ENCODE peak calls at places on chromosomes 13 and 19, in eight cellular contexts. U, P, A, N, Q, R, J and Z are unnamed samples.

GRCh38 chr19:8536282-8536681 is 22.3 kb upstream of the ZNF414 start:
- DNase-seq in U (no peak), J (no peak), Q (no peak), R (no peak), N (no peak), P (no peak), A (no peak), Z (no peak)

GRCh38 chr13:45249662-45250061 is 48.8 kb upstream of the KCTD4 start:
- DNase-seq in R (no peak), Q (no peak), N (no peak), A (no peak), U (no peak), P (no peak), J (no peak), Z (no peak)

GRCh38 chr19:17264641-17264979 is at the start of gene USHBP1:
- DNase-seq in U (no peak), R (no peak), P (no peak), N (no peak), A (no peak), Q (no peak), J (peak; percentile 63), Z (no peak)

GRCh38 chr13:112754281-112755025 is 64.6 kb downstream of the ATP11A start:
- DNase-seq in Q (no peak), P (no peak), U (no peak), A (no peak), J (no peak), R (no peak), N (no peak), Z (no peak)

GRCh38 chr13:27353166-27353583 is 71.2 kb upstream of the GTF3A start:
- DNase-seq in Q (no peak), U (no peak), A (no peak), P (no peak), J (no peak), R (no peak), N (peak; percentile 88), Z (no peak)

GRCh38 chr19:2173388-2173787 is 9.7 kb downstream of the DOT1L start:
- DNase-seq in A (no peak), R (no peak), J (no peak), U (no peak), Q (peak; percentile 54), P (no peak), N (no peak), Z (no peak)

GRCh38 chr13:109655611-109656010 is 130.8 kb downstream of the IRS2 start:
- DNase-seq in A (no peak), J (no peak), N (no peak), U (no peak), Q (no peak), R (no peak), P (no peak), Z (no peak)

GRCh38 chr19:50912727-50913716 is 1.8 kb upstream of the KLK4 start:
- DNase-seq in J (no peak), U (no peak), Q (no peak), A (no peak), P (no peak), R (no peak), N (no peak), Z (no peak)

GRCh38 chr13:46124531-46124966 is 19.7 kb upstream of the CPB2 start:
- DNase-seq in U (no peak), R (no peak), Q (no peak), N (no peak), P (no peak), A (no peak), J (no peak), Z (no peak)

GRCh38 chr13:114145722-114146121 is 13.3 kb upstream of the RASA3 start:
- DNase-seq in R (no peak), A (no peak), P (no peak), U (peak; percentile 7), N (no peak), J (no peak), Q (no peak), Z (peak; percentile 46)

GRCh38 chr13:87893982-87894527 is 222.9 kb downstream of the SLITRK5 start:
- DNase-seq in N (no peak), Q (no peak), R (no peak), U (no peak), J (no peak), A (no peak), P (no peak), Z (no peak)

GRCh38 chr19:53463263-53463662 is 4.3 kb upstream of the ZNF813 start:
- DNase-seq in J (peak; percentile 71), P (peak; percentile 26), U (no peak), R (peak; percentile 70), A (no peak), Q (peak; percentile 37), N (peak; percentile 6), Z (peak; percentile 83)

GRCh38 chr13:98451676-98452105 is 125.2 kb downstream of the STK24 start:
- DNase-seq in J (peak; percentile 71), N (peak; percentile 40), U (peak; percentile 40), R (no peak), Q (peak; percentile 37), A (no peak), P (no peak), Z (peak; percentile 92)

GRCh38 chr19:4908781-4909171 is 525 bp upstream of the UHRF1 start:
- DNase-seq in Q (no peak), P (no peak), N (no peak), A (no peak), R (no peak), U (no peak), J (no peak), Z (no peak)

GRCh38 chr19:46373573-46374359 is 26.9 kb downstream of the PPP5C start:
- DNase-seq in J (no peak), P (peak; percentile 98), N (peak; percentile 50), Q (peak; percentile 92), R (no peak), U (no peak), A (peak; percentile 93), Z (peak; percentile 87)

GRCh38 chr19:37988758-37989635 is 82.0 kb downstream of the SIPA1L3 start:
- DNase-seq in A (no peak), P (no peak), U (no peak), N (no peak), J (no peak), Q (no peak), R (no peak), Z (no peak)

GRCh38 chr19:45472557-45473365 is 5.0 kb downstream of the FOSB start:
- DNase-seq in Q (peak; percentile 93), U (no peak), R (no peak), A (no peak), N (no peak), P (no peak), J (no peak), Z (no peak)

GRCh38 chr19:57398868-57399267 is 9.2 kb downstream of the ZNF548 start:
- DNase-seq in R (no peak), A (no peak), U (no peak), J (no peak), Q (no peak), P (no peak), N (no peak), Z (no peak)

GRCh38 chr19:57406516-57407123 is 4.3 kb upstream of the ZNF17 start:
- DNase-seq in R (peak; percentile 78), U (no peak), A (peak; percentile 46), J (no peak), P (peak; percentile 24), Q (no peak), N (peak; percentile 45), Z (no peak)

DNA sequence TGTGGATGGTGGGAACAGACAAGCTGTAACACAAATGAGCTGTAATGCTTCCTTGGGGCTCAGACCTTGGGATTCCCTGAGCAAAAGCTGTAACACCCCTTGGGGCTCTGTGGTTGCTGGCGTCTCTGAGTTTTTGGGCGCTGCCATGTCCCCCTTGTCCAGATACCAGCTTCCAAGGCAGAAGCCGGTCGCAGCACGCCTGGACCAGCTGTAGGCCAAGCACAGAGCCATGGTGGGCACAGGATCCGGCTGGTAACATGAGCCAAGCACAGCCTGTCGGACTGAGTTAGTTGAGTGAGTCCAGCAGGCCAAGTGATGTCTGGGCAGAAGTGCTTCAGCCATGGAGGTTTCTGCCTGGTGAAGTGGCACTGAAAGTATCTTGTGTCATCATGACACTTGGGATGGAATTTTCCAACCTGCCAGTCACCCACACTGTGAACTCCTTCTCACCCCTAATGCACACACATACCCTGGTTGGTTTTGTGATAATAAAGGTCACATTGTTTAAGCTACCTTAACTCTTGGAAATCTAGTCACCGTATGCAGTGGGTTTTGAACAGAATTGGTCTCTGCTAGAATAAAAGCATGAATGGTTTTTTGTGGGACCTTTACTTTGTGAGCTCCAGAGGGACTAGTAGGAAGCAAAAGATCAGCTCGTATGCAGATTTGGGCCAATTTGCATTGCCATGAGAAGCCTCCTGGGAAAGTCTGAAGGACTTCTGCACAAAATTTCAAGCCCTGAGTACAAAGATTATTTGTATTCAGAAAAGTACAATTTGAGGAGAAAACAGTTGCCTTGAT is 7.0 kb upstream of the ZNF17 start:
- DNase-seq in J (no peak), U (no peak), A (no peak), N (no peak), P (no peak), R (no peak), Q (peak; percentile 38), Z (no peak)
- TF ChIP-seq CTCF in J (no peak), U (no peak), A (no peak), N (no peak), P (no peak), R (no peak), Q (no peak), Z (no peak)

GRCh38 chr19:30605333-30605732 is 233.1 kb downstream of the ZNF536 start:
- DNase-seq in U (no peak), A (no peak), N (no peak), J (no peak), R (no peak), P (no peak), Q (no peak), Z (no peak)
- H3K4me1 ChIP-seq in U (no peaks in the 10 kb centered on the region), A (no peaks in the 10 kb centered on the region), N (no peaks in the 10 kb centered on the region), J (no peaks in the 10 kb centered on the region), R (no peaks in the 10 kb centered on the region), P (no peaks in the 10 kb centered on the region), Q (no peaks in the 10 kb centered on the region), Z (no peaks in the 10 kb centered on the region)

GRCh38 chr19:48959341-48960239 is 4.9 kb downstream of the BAX start:
- DNase-seq in P (no peak), A (peak; percentile 55), U (no peak), Q (no peak), N (no peak), R (no peak), J (no peak), Z (no peak)
- TF ChIP-seq POLR2A in P (no peak), A (no peak), U (no peak), Q (no peak), N (no peak), R (no peak), J (no peak), Z (no peak)

GRCh38 chr13:110683921-110684320 is 22.0 kb downstream of the CARS2 start:
- DNase-seq in A (no peak), U (no peak), R (no peak), J (no peak), P (no peak), N (no peak), Q (no peak), Z (no peak)

GRCh38 chr13:110682746-110683145 is 23.2 kb downstream of the CARS2 start:
- DNase-seq in R (no peak), J (no peak), N (no peak), Q (no peak), A (no peak), P (no peak), U (no peak), Z (no peak)

GRCh38 chr13:110684388-110685056 is 21.4 kb downstream of the CARS2 start:
- DNase-seq in A (no peak), P (no peak), J (peak; percentile 12), R (no peak), U (no peak), Q (no peak), N (no peak), Z (no peak)

GRCh38 chr13:110681868-110682550 is 23.9 kb downstream of the CARS2 start:
- DNase-seq in N (no peak), A (no peak), Q (no peak), J (no peak), U (no peak), P (no peak), R (no peak), Z (no peak)

GRCh38 chr13:110683203-110683883 is 22.6 kb downstream of the CARS2 start:
- DNase-seq in Q (no peak), J (no peak), P (no peak), N (peak; percentile 15), U (no peak), A (peak; percentile 49), R (peak; percentile 38), Z (no peak)
- TF ChIP-seq CTCF in Q (peak; percentile 41), J (no peak), P (no peak), N (peak; percentile 23), U (peak; percentile 27), A (peak; percentile 56), R (no peak), Z (no peak)